ENCODE peak calls at places on chromosomes 5 and 9, in nine cellular contexts. One of them, this sample, is unnamed.

GRCh38 chr5:78893959-78894676 is 91.0 kb downstream of the ARSB start:
- DNase-seq in NCI-H774: peak
- DNase-seq in activated T-cell treated with anti-CD3 and anti-CD28 coated beads for 1 hour: no peak
- DNase-seq in GM04503: no peak
- DNase-seq in iPS-NIHi11: no peak
- DNase-seq in T1000: no peak
- DNase-seq in psoas muscle: no peak
- DNase-seq in AG08395: no peak
- DNase-seq in osteocyte: no peak
- DNase-seq in this sample: no peak

GRCh38 chr5:538801-539468 is 14.7 kb upstream of the SLC9A3 start:
- DNase-seq in T1000: no peak
- DNase-seq in AG08395: no peak
- DNase-seq in osteocyte: no peak
- DNase-seq in iPS-NIHi11: no peak
- DNase-seq in GM04503: no peak
- DNase-seq in activated T-cell treated with anti-CD3 and anti-CD28 coated beads for 1 hour: no peak
- DNase-seq in NCI-H774: no peak
- DNase-seq in psoas muscle: peak
- DNase-seq in this sample: no peak

GRCh38 chr5:10601246-10602030 is 37.6 kb downstream of the ANKRD33B start:
- DNase-seq in osteocyte: peak
- DNase-seq in GM04503: peak
- DNase-seq in AG08395: peak
- DNase-seq in NCI-H774: peak
- DNase-seq in activated T-cell treated with anti-CD3 and anti-CD28 coated beads for 1 hour: no peak
- DNase-seq in psoas muscle: peak
- DNase-seq in iPS-NIHi11: peak
- DNase-seq in T1000: peak
- DNase-seq in this sample: no peak

GRCh38 chr5:135059000-135059923 is 25.2 kb upstream of the PITX1 start:
- DNase-seq in AG08395: no peak
- DNase-seq in psoas muscle: peak
- DNase-seq in activated T-cell treated with anti-CD3 and anti-CD28 coated beads for 1 hour: no peak
- DNase-seq in osteocyte: no peak
- DNase-seq in T1000: no peak
- DNase-seq in GM04503: no peak
- DNase-seq in iPS-NIHi11: no peak
- DNase-seq in NCI-H774: no peak
- DNase-seq in this sample: no peak

GRCh38 chr5:139903805-139904565 is 108.4 kb downstream of the PSD2 start:
- DNase-seq in GM04503: no peak
- DNase-seq in AG08395: peak
- DNase-seq in osteocyte: no peak
- DNase-seq in NCI-H774: no peak
- DNase-seq in psoas muscle: peak
- DNase-seq in activated T-cell treated with anti-CD3 and anti-CD28 coated beads for 1 hour: no peak
- DNase-seq in T1000: no peak
- DNase-seq in iPS-NIHi11: peak
- DNase-seq in this sample: peak

GRCh38 chr5:33933723-33934544 is 2.3 kb upstream of the RXFP3 start:
- DNase-seq in AG08395: no peak
- DNase-seq in T1000: no peak
- DNase-seq in GM04503: no peak
- DNase-seq in psoas muscle: no peak
- DNase-seq in NCI-H774: no peak
- DNase-seq in iPS-NIHi11: no peak
- DNase-seq in osteocyte: no peak
- DNase-seq in activated T-cell treated with anti-CD3 and anti-CD28 coated beads for 1 hour: no peak
- DNase-seq in this sample: no peak

GRCh38 chr5:138753794-138754698 is 821 bp downstream of the CTNNA1 start:
- DNase-seq in AG08395: peak
- DNase-seq in psoas muscle: peak
- DNase-seq in activated T-cell treated with anti-CD3 and anti-CD28 coated beads for 1 hour: peak
- DNase-seq in osteocyte: peak
- DNase-seq in GM04503: peak
- DNase-seq in T1000: peak
- DNase-seq in iPS-NIHi11: peak
- DNase-seq in NCI-H774: peak
- DNase-seq in this sample: peak

GRCh38 chr5:174825587-174825986 is 101.2 kb downstream of the MSX2 start:
- DNase-seq in activated T-cell treated with anti-CD3 and anti-CD28 coated beads for 1 hour: no peak
- DNase-seq in T1000: no peak
- DNase-seq in GM04503: no peak
- DNase-seq in iPS-NIHi11: no peak
- DNase-seq in AG08395: no peak
- DNase-seq in NCI-H774: no peak
- DNase-seq in psoas muscle: no peak
- DNase-seq in osteocyte: no peak
- DNase-seq in this sample: no peak

GRCh38 chr5:140631063-140631462 is 1.9 kb downstream of the CD14 start:
- DNase-seq in T1000: no peak
- DNase-seq in GM04503: no peak
- DNase-seq in activated T-cell treated with anti-CD3 and anti-CD28 coated beads for 1 hour: no peak
- DNase-seq in iPS-NIHi11: no peak
- DNase-seq in psoas muscle: no peak
- DNase-seq in AG08395: no peak
- DNase-seq in osteocyte: no peak
- DNase-seq in NCI-H774: no peak
- DNase-seq in this sample: no peak

GRCh38 chr5:79516986-79517385 is 3.1 kb upstream of the HOMER1 start:
- DNase-seq in NCI-H774: no peak
- DNase-seq in activated T-cell treated with anti-CD3 and anti-CD28 coated beads for 1 hour: no peak
- DNase-seq in GM04503: no peak
- DNase-seq in osteocyte: no peak
- DNase-seq in iPS-NIHi11: no peak
- DNase-seq in AG08395: no peak
- DNase-seq in psoas muscle: no peak
- DNase-seq in T1000: no peak
- DNase-seq in this sample: no peak

GRCh38 chr5:152271420-152271819 is 133.7 kb downstream of the NMUR2 start:
- DNase-seq in GM04503: no peak
- DNase-seq in osteocyte: no peak
- DNase-seq in AG08395: no peak
- DNase-seq in activated T-cell treated with anti-CD3 and anti-CD28 coated beads for 1 hour: no peak
- DNase-seq in T1000: no peak
- DNase-seq in psoas muscle: no peak
- DNase-seq in NCI-H774: peak
- DNase-seq in iPS-NIHi11: peak
- DNase-seq in this sample: peak

GRCh38 chr5:41815261-41815660 is 55.0 kb downstream of the OXCT1 start:
- DNase-seq in GM04503: no peak
- DNase-seq in psoas muscle: no peak
- DNase-seq in T1000: no peak
- DNase-seq in iPS-NIHi11: no peak
- DNase-seq in NCI-H774: no peak
- DNase-seq in osteocyte: no peak
- DNase-seq in AG08395: no peak
- DNase-seq in activated T-cell treated with anti-CD3 and anti-CD28 coated beads for 1 hour: no peak
- DNase-seq in this sample: no peak

GRCh38 chr5:180873628-180874520 is 12.8 kb upstream of the ZFP62 start:
- DNase-seq in NCI-H774: no peak
- DNase-seq in activated T-cell treated with anti-CD3 and anti-CD28 coated beads for 1 hour: no peak
- DNase-seq in GM04503: no peak
- DNase-seq in osteocyte: no peak
- DNase-seq in AG08395: no peak
- DNase-seq in iPS-NIHi11: no peak
- DNase-seq in psoas muscle: no peak
- DNase-seq in T1000: no peak
- DNase-seq in this sample: no peak

GRCh38 chr5:145588113-145588512 is 247.0 kb downstream of the PRELID2 start:
- DNase-seq in iPS-NIHi11: no peak
- DNase-seq in AG08395: no peak
- DNase-seq in GM04503: no peak
- DNase-seq in T1000: no peak
- DNase-seq in osteocyte: no peak
- DNase-seq in psoas muscle: no peak
- DNase-seq in activated T-cell treated with anti-CD3 and anti-CD28 coated beads for 1 hour: no peak
- DNase-seq in NCI-H774: no peak
- DNase-seq in this sample: no peak

GRCh38 chr9:83441390-83441789 is 96.8 kb downstream of the FRMD3 start:
- DNase-seq in osteocyte: no peak
- DNase-seq in iPS-NIHi11: no peak
- DNase-seq in AG08395: peak
- DNase-seq in GM04503: no peak
- DNase-seq in activated T-cell treated with anti-CD3 and anti-CD28 coated beads for 1 hour: no peak
- DNase-seq in psoas muscle: no peak
- DNase-seq in T1000: no peak
- DNase-seq in NCI-H774: no peak
- DNase-seq in this sample: no peak

GRCh38 chr9:99019523-99020331 is 76.0 kb downstream of the COL15A1 start:
- DNase-seq in psoas muscle: no peak
- DNase-seq in NCI-H774: no peak
- DNase-seq in GM04503: peak
- DNase-seq in activated T-cell treated with anti-CD3 and anti-CD28 coated beads for 1 hour: no peak
- DNase-seq in T1000: peak
- DNase-seq in iPS-NIHi11: no peak
- DNase-seq in AG08395: peak
- DNase-seq in osteocyte: no peak
- DNase-seq in this sample: no peak

GRCh38 chr5:175519006-175519405 is 40.6 kb downstream of the SFXN1 start:
- DNase-seq in iPS-NIHi11: no peak
- DNase-seq in T1000: no peak
- DNase-seq in AG08395: no peak
- DNase-seq in GM04503: no peak
- DNase-seq in activated T-cell treated with anti-CD3 and anti-CD28 coated beads for 1 hour: no peak
- DNase-seq in psoas muscle: no peak
- DNase-seq in osteocyte: no peak
- DNase-seq in NCI-H774: no peak
- DNase-seq in this sample: no peak

GRCh38 chr9:19026375-19026774 is 6.6 kb downstream of the SAXO1 start:
- DNase-seq in psoas muscle: no peak
- DNase-seq in iPS-NIHi11: no peak
- DNase-seq in AG08395: no peak
- DNase-seq in NCI-H774: no peak
- DNase-seq in activated T-cell treated with anti-CD3 and anti-CD28 coated beads for 1 hour: no peak
- DNase-seq in osteocyte: no peak
- DNase-seq in T1000: no peak
- DNase-seq in GM04503: no peak
- DNase-seq in this sample: no peak

GRCh38 chr9:17574342-17574741 is 4.5 kb upstream of the SH3GL2 start:
- DNase-seq in GM04503: no peak
- DNase-seq in psoas muscle: no peak
- DNase-seq in osteocyte: no peak
- DNase-seq in T1000: no peak
- DNase-seq in activated T-cell treated with anti-CD3 and anti-CD28 coated beads for 1 hour: no peak
- DNase-seq in iPS-NIHi11: no peak
- DNase-seq in AG08395: no peak
- DNase-seq in NCI-H774: no peak
- DNase-seq in this sample: no peak

GRCh38 chr5:124583469-124584350 is 162.7 kb downstream of the ZNF608 start:
- DNase-seq in AG08395: peak
- DNase-seq in activated T-cell treated with anti-CD3 and anti-CD28 coated beads for 1 hour: no peak
- DNase-seq in iPS-NIHi11: no peak
- DNase-seq in NCI-H774: no peak
- DNase-seq in GM04503: peak
- DNase-seq in osteocyte: no peak
- DNase-seq in T1000: peak
- DNase-seq in psoas muscle: no peak
- DNase-seq in this sample: no peak

GRCh38 chr9:81411961-81412360 is 277.4 kb downstream of the TLE1 start:
- DNase-seq in activated T-cell treated with anti-CD3 and anti-CD28 coated beads for 1 hour: no peak
- DNase-seq in osteocyte: no peak
- DNase-seq in iPS-NIHi11: no peak
- DNase-seq in T1000: no peak
- DNase-seq in NCI-H774: no peak
- DNase-seq in AG08395: peak
- DNase-seq in psoas muscle: no peak
- DNase-seq in GM04503: no peak
- DNase-seq in this sample: no peak

GRCh38 chr5:124732891-124733670 is 13.4 kb downstream of the ZNF608 start:
- DNase-seq in iPS-NIHi11: no peak
- DNase-seq in osteocyte: no peak
- DNase-seq in T1000: no peak
- DNase-seq in GM04503: no peak
- DNase-seq in AG08395: no peak
- DNase-seq in NCI-H774: no peak
- DNase-seq in psoas muscle: no peak
- DNase-seq in activated T-cell treated with anti-CD3 and anti-CD28 coated beads for 1 hour: no peak
- DNase-seq in this sample: no peak

GRCh38 chr9:127777368-127777960 is 1.0 kb downstream of the SH2D3C start:
- DNase-seq in T1000: no peak
- DNase-seq in psoas muscle: no peak
- DNase-seq in iPS-NIHi11: no peak
- DNase-seq in GM04503: no peak
- DNase-seq in NCI-H774: no peak
- DNase-seq in activated T-cell treated with anti-CD3 and anti-CD28 coated beads for 1 hour: no peak
- DNase-seq in AG08395: no peak
- DNase-seq in osteocyte: no peak
- DNase-seq in this sample: no peak

GRCh38 chr5:40307920-40308319 is 371.8 kb upstream of the PTGER4 start:
- DNase-seq in GM04503: no peak
- DNase-seq in T1000: no peak
- DNase-seq in NCI-H774: no peak
- DNase-seq in iPS-NIHi11: no peak
- DNase-seq in AG08395: no peak
- DNase-seq in osteocyte: no peak
- DNase-seq in activated T-cell treated with anti-CD3 and anti-CD28 coated beads for 1 hour: no peak
- DNase-seq in psoas muscle: no peak
- DNase-seq in this sample: no peak

GRCh38 chr9:132164604-132165362 is 2.9 kb downstream of the NTNG2 start:
- DNase-seq in iPS-NIHi11: no peak
- DNase-seq in osteocyte: no peak
- DNase-seq in psoas muscle: peak
- DNase-seq in AG08395: no peak
- DNase-seq in activated T-cell treated with anti-CD3 and anti-CD28 coated beads for 1 hour: no peak
- DNase-seq in GM04503: no peak
- DNase-seq in T1000: no peak
- DNase-seq in NCI-H774: no peak
- DNase-seq in this sample: no peak

GRCh38 chr9:37936965-37937364 is 33.0 kb upstream of the SLC25A51 start:
- DNase-seq in iPS-NIHi11: no peak
- DNase-seq in NCI-H774: no peak
- DNase-seq in AG08395: peak
- DNase-seq in osteocyte: no peak
- DNase-seq in GM04503: no peak
- DNase-seq in psoas muscle: no peak
- DNase-seq in T1000: no peak
- DNase-seq in activated T-cell treated with anti-CD3 and anti-CD28 coated beads for 1 hour: no peak
- DNase-seq in this sample: no peak

GRCh38 chr9:127773981-127774380 is 4.5 kb downstream of the SH2D3C start:
- DNase-seq in GM04503: no peak
- DNase-seq in osteocyte: no peak
- DNase-seq in T1000: no peak
- DNase-seq in iPS-NIHi11: no peak
- DNase-seq in NCI-H774: no peak
- DNase-seq in activated T-cell treated with anti-CD3 and anti-CD28 coated beads for 1 hour: no peak
- DNase-seq in psoas muscle: no peak
- DNase-seq in AG08395: no peak
- DNase-seq in this sample: no peak

GRCh38 chr9:5625916-5626315 is 3.0 kb upstream of the RIC1 start:
- DNase-seq in activated T-cell treated with anti-CD3 and anti-CD28 coated beads for 1 hour: no peak
- DNase-seq in iPS-NIHi11: no peak
- DNase-seq in T1000: no peak
- DNase-seq in NCI-H774: no peak
- DNase-seq in psoas muscle: no peak
- DNase-seq in osteocyte: no peak
- DNase-seq in GM04503: no peak
- DNase-seq in AG08395: no peak
- DNase-seq in this sample: no peak

GRCh38 chr5:179393078-179393477 is 47.8 kb upstream of the ADAMTS2 start:
- DNase-seq in NCI-H774: no peak
- DNase-seq in GM04503: peak
- DNase-seq in T1000: peak
- DNase-seq in iPS-NIHi11: no peak
- DNase-seq in psoas muscle: no peak
- DNase-seq in activated T-cell treated with anti-CD3 and anti-CD28 coated beads for 1 hour: no peak
- DNase-seq in osteocyte: peak
- DNase-seq in AG08395: peak
- DNase-seq in this sample: no peak

GRCh38 chr9:81826541-81826906 is 101.7 kb upstream of the SPATA31D4 start:
- DNase-seq in osteocyte: no peak
- DNase-seq in GM04503: no peak
- DNase-seq in AG08395: peak
- DNase-seq in T1000: no peak
- DNase-seq in NCI-H774: no peak
- DNase-seq in iPS-NIHi11: no peak
- DNase-seq in psoas muscle: peak
- DNase-seq in activated T-cell treated with anti-CD3 and anti-CD28 coated beads for 1 hour: no peak
- DNase-seq in this sample: no peak

This sample was measured in neuronal stem cell.